ENCODE peak calls at places on chromosomes 1 and 21, in six cellular contexts. Z is A549, M is IMR-90, U is body of pancreas, L is breast epithelium, N is heart left ventricle. W is an unnamed sample.

GRCh38 chr1:31931241-31932225 is 6.6 kb downstream of the PTP4A2 start:
- DNase-seq in N (no peak), Z (no peak), M (peak; percentile 67), L (no peak), U (no peak), W (no peak)

GRCh38 chr1:214670098-214670497 is 67.1 kb downstream of the CENPF start:
- DNase-seq in M (peak; percentile 65), N (peak; percentile 33), L (no peak), U (peak; percentile 58), Z (no peak), W (no peak)

GRCh38 chr1:99869304-99869703 is 19.1 kb downstream of the AGL start:
- DNase-seq in Z (no peak), L (no peak), M (peak; percentile 73), U (no peak), N (no peak), W (no peak)

GRCh38 chr1:42380617-42381423 is at the start of gene RIMKLA:
- DNase-seq in U (peak; percentile 76), Z (peak; percentile 70), L (no peak), M (peak; percentile 6), N (peak; percentile 59), W (no peak)

GRCh38 chr1:159881930-159882839 is 17.8 kb downstream of the CFAP45 start:
- DNase-seq in U (peak; percentile 82), N (peak; percentile 44), M (peak; percentile 99), Z (peak; percentile 90), L (peak; percentile 99), W (peak; percentile 100)

GRCh38 chr1:40703316-40703715 is 11.8 kb downstream of the NFYC start:
- DNase-seq in M (peak; percentile 87), L (no peak), U (no peak), N (no peak), Z (no peak), W (no peak)

GRCh38 chr1:228647523-228648444 is 87.5 kb upstream of the RHOU start:
- DNase-seq in N (no peak), M (no peak), Z (peak; percentile 62), L (no peak), U (peak; percentile 61), W (peak; percentile 83)

GRCh38 chr21:37594472-37594951 is 227.9 kb downstream of the DYRK1A start:
- DNase-seq in N (no peak), M (no peak), U (no peak), L (no peak), Z (no peak), W (no peak)

GRCh38 chr1:221729771-221730170 is 12.1 kb downstream of the DUSP10 start:
- DNase-seq in Z (no peak), M (peak; percentile 59), L (no peak), N (no peak), U (no peak), W (no peak)

GRCh38 chr1:198837276-198838021 is 198.6 kb downstream of the PTPRC start:
- DNase-seq in N (no peak), L (no peak), Z (no peak), M (no peak), U (no peak), W (peak; percentile 42)

GRCh38 chr1:231729541-231729940 is 103.0 kb downstream of the DISC1 start:
- DNase-seq in L (no peak), U (no peak), M (no peak), N (no peak), Z (no peak), W (no peak)

GRCh38 chr1:20430355-20431290 is 55.4 kb downstream of the CAMK2N1 start:
- DNase-seq in Z (peak; percentile 39), N (no peak), M (peak; percentile 18), U (no peak), L (peak; percentile 50), W (no peak)

GRCh38 chr1:6628971-6629479 is 4.4 kb downstream of the THAP3 start:
- DNase-seq in N (no peak), M (no peak), L (no peak), U (no peak), Z (no peak), W (no peak)

GRCh38 chr21:35026617-35027557 is 22.2 kb downstream of the RUNX1 start:
- DNase-seq in N (peak; percentile 61), Z (no peak), M (peak; percentile 48), L (no peak), U (peak; percentile 38), W (no peak)

GRCh38 chr1:52460686-52461085 is 56.3 kb downstream of the PRPF38A start:
- DNase-seq in U (no peak), M (peak; percentile 4), N (no peak), Z (no peak), L (no peak), W (peak; percentile 61)

GRCh38 chr1:3584915-3585314 is 26.4 kb downstream of the MEGF6 start:
- DNase-seq in M (no peak), U (no peak), Z (no peak), N (no peak), L (no peak), W (no peak)

GRCh38 chr21:42731264-42732032 is 78.0 kb downstream of the PDE9A start:
- DNase-seq in L (no peak), Z (no peak), U (peak; percentile 48), N (no peak), M (no peak), W (peak; percentile 1)

GRCh38 chr1:171910786-171911185 is 69.5 kb downstream of the DNM3 start:
- DNase-seq in Z (no peak), L (no peak), N (no peak), M (no peak), U (no peak), W (peak; percentile 79)

GRCh38 chr21:46550511-46550941 is 54.4 kb downstream of the S100B start:
- DNase-seq in U (no peak), Z (no peak), L (no peak), M (no peak), N (no peak), W (no peak)

GRCh38 chr1:34128186-34128889 is 36.7 kb downstream of the CSMD2 start:
- DNase-seq in M (no peak), N (no peak), Z (no peak), L (no peak), U (no peak), W (no peak)

GRCh38 chr1:50651476-50652263 is 228.4 kb upstream of the DMRTA2 start:
- DNase-seq in N (no peak), U (no peak), M (no peak), Z (no peak), L (no peak), W (no peak)

GRCh38 chr1:242842094-242842493 is 317.6 kb upstream of the PLD5 start:
- DNase-seq in M (no peak), L (no peak), N (no peak), Z (no peak), U (no peak), W (no peak)

GRCh38 chr1:9700340-9700739 is 48.8 kb downstream of the PIK3CD start:
- DNase-seq in U (no peak), N (no peak), M (peak; percentile 94), Z (peak; percentile 53), L (no peak), W (peak; percentile 97)

GRCh38 chr1:75133754-75134655 is at the start of gene LHX8:
- DNase-seq in U (no peak), Z (no peak), M (no peak), N (no peak), L (no peak), W (no peak)

GRCh38 chr21:29145837-29146453 is 15.5 kb downstream of the MAP3K7CL start:
- DNase-seq in M (no peak), L (no peak), N (no peak), Z (no peak), U (no peak), W (peak; percentile 90)

GRCh38 chr21:17053321-17053720 is 459.5 kb upstream of the CXADR start:
- DNase-seq in U (no peak), L (no peak), Z (no peak), N (no peak), M (no peak), W (no peak)

GRCh38 chr1:234956821-234957329 is 171.8 kb downstream of the TOMM20 start:
- DNase-seq in L (no peak), N (no peak), U (peak; percentile 63), M (no peak), Z (no peak), W (no peak)

GRCh38 chr1:18329469-18329868 is 151.3 kb upstream of the KLHDC7A start:
- DNase-seq in M (no peak), N (no peak), U (no peak), Z (no peak), L (no peak), W (no peak)

GRCh38 chr1:24459551-24460266 is 42.9 kb upstream of the RCAN3 start:
- DNase-seq in Z (no peak), M (no peak), U (no peak), N (no peak), L (no peak), W (no peak)

GRCh38 chr21:16388911-16389515 is 659.2 kb downstream of the USP25 start:
- DNase-seq in Z (no peak), L (no peak), N (no peak), U (no peak), M (no peak), W (peak; percentile 36)

GRCh38 chr1:2314803-2315710 is 76.3 kb downstream of the MORN1 start:
- DNase-seq in L (no peak), N (peak; percentile 73), U (peak; percentile 41), M (peak; percentile 39), Z (peak; percentile 67), W (no peak)
- H3K4me1 ChIP-seq in L (peaks cover 23% of the 10 kb centered on the region), N (peaks cover 41% of the 10 kb centered on the region), U (peaks cover 27% of the 10 kb centered on the region), M (peaks cover 32% of the 10 kb centered on the region), Z (peaks cover 34% of the 10 kb centered on the region), W (no peaks in the 10 kb centered on the region)

GRCh38 chr1:22089134-22089571 is 36.6 kb downstream of the CDC42 start:
- DNase-seq in M (no peak), Z (no peak), U (no peak), L (no peak), N (no peak), W (no peak)
- H3K27ac ChIP-seq in M (peak overlapping the region; percentile 18), Z (no peak overlapping the region), U (no peak overlapping the region), L (no peak overlapping the region), N (no peak overlapping the region), W (no peak overlapping the region)

GRCh38 chr21:33368124-33368523 is 35.1 kb upstream of the IFNGR2 start:
- DNase-seq in U (no peak), N (no peak), L (no peak), M (no peak), Z (no peak), W (no peak)
- TF ChIP-seq CTCF in U (no peak), N (no peak), L (no peak), M (no peak), Z (no peak), W (no peak)

DNA sequence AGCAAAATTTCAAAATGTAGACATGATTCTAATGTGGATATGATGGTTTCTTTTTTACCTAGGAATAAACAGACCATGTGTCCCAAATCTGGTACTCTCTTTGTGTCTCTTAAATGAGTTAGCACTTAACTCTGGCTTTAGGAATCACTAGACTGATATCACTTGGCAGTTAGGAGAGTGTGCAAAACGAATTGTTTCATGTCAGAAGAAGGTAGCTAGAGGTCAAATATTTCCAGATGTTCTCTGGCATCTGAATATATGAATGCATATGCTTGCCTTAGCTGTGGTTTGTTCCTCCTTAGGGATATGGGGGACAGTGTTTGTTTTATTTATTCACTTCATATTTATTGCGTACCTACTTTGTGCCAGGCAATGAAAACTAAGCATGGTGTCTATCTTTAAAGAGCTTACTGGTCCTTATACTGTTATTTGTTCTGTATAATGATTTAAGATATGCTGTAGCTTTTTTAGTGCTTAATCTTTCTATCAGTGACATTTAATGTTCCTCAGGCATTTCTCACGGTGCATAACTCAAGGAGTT is 65.2 kb downstream of the LRRC8C start:
- DNase-seq in L (no peak), N (no peak), M (no peak), Z (no peak), U (no peak), W (no peak)
- H3K4me1 ChIP-seq in L (no peaks in the 10 kb centered on the region), N (peaks cover 13% of the 10 kb centered on the region), M (peaks cover 1% of the 10 kb centered on the region), Z (no peaks in the 10 kb centered on the region), U (no peaks in the 10 kb centered on the region), W (peaks cover 9% of the 10 kb centered on the region)

W was measured in foreskin keratinocyte.